ENCODE peak calls at places on chromosome 2, in four cellular contexts. G is mesendoderm, T is IMR-90, Q is H1. O is an unnamed sample.

GRCh38 chr2:39320162-39320561 is 76.4 kb upstream of the CDKL4 start:
- DNase-seq in Q (no peak), T (no peak), G (no peak), O (no peak)

GRCh38 chr2:204005940-204006721 is 69.6 kb downstream of the ICOS start:
- DNase-seq in T (no peak), Q (no peak), G (no peak), O (no peak)

GRCh38 chr2:237766334-237766733 is 32.2 kb upstream of the RBM44 start:
- DNase-seq in G (peak; percentile 60), T (peak; percentile 79), Q (peak; percentile 28), O (no peak)

GRCh38 chr2:224055101-224055500 is 16.0 kb upstream of the SERPINE2 start:
- DNase-seq in G (no peak), T (peak; percentile 30), Q (no peak), O (no peak)

GRCh38 chr2:174477772-174478171 is 9.1 kb downstream of the GPR155 start:
- DNase-seq in G (no peak), T (no peak), Q (no peak), O (no peak)

GRCh38 chr2:212977149-212977548 is 174.3 kb downstream of the IKZF2 start:
- DNase-seq in Q (no peak), T (no peak), G (no peak), O (no peak)

GRCh38 chr2:3709225-3709624 is 5.8 kb downstream of the DCDC2C start:
- DNase-seq in Q (no peak), G (no peak), T (no peak), O (no peak)

GRCh38 chr2:165891943-165892342 is 61.6 kb downstream of the TTC21B start:
- DNase-seq in T (peak; percentile 28), G (no peak), Q (no peak), O (no peak)

GRCh38 chr2:64405476-64406406 is 48.2 kb upstream of the LGALSL start:
- DNase-seq in G (no peak), T (peak; percentile 56), Q (no peak), O (no peak)

GRCh38 chr2:106095478-106096392 is 98.4 kb downstream of the UXS1 start:
- DNase-seq in G (no peak), Q (no peak), T (no peak), O (no peak)

GRCh38 chr2:136143603-136144451 is 25.9 kb upstream of the CXCR4 start:
- DNase-seq in T (no peak), G (no peak), Q (no peak), O (no peak)

GRCh38 chr2:179268277-179268935 is 3.8 kb upstream of the SESTD1 start:
- DNase-seq in T (peak; percentile 49), G (peak; percentile 65), Q (no peak), O (no peak)

GRCh38 chr2:120566331-120567035 is 169.2 kb upstream of the GLI2 start:
- DNase-seq in G (no peak), Q (no peak), T (peak; percentile 67), O (no peak)

GRCh38 chr2:207836526-207837133 is 66.9 kb upstream of the FZD5 start:
- DNase-seq in Q (peak; percentile 35), G (peak; percentile 50), T (no peak), O (no peak)

GRCh38 chr2:96205888-96206287 is 2.7 kb downstream of the STARD7 start:
- DNase-seq in T (peak; percentile 78), G (no peak), Q (no peak), O (no peak)

GRCh38 chr2:164205347-164205746 is 415.9 kb downstream of the GRB14 start:
- DNase-seq in Q (no peak), G (no peak), T (peak; percentile 80), O (no peak)

GRCh38 chr2:168135630-168136029 is 111.8 kb downstream of the STK39 start:
- DNase-seq in G (no peak), Q (no peak), T (peak; percentile 23), O (no peak)

GRCh38 chr2:168134485-168134884 is 112.9 kb downstream of the STK39 start:
- DNase-seq in G (no peak), T (no peak), Q (no peak), O (no peak)

GRCh38 chr2:168136392-168136977 is 110.9 kb downstream of the STK39 start:
- DNase-seq in T (peak; percentile 48), Q (no peak), G (peak; percentile 57), O (no peak)

GRCh38 chr2:168137510-168138180 is 109.8 kb downstream of the STK39 start:
- DNase-seq in T (no peak), Q (no peak), G (peak; percentile 87), O (no peak)

DNA sequence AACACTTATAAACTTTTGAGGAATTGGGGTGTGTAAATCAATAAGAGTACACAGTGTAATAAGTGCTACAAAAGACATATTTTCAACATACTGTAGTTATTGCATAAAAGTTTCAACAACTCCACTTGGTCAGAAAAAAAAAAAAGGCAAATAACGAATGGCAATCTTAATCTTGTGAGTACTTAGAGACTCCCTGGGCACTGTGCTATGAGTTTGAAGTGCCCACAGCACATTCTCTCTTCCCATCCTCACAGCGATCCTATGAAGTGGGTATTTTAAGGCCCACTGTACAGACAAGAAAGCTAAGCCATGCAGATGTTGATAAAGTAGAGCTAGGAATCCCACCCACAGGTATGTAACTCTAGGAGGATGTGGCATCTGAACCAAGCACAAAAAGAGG is 112.3 kb downstream of the STK39 start:
- DNase-seq in Q (no peak), G (no peak), T (no peak), O (no peak)
- H3K4me2 ChIP-seq in Q (no peak overlapping the region), G (no peak overlapping the region), T (peak overlapping the region; percentile 44), O (no peak overlapping the region)

GRCh38 chr2:23053580-23053979 is 331.4 kb upstream of the KLHL29 start:
- DNase-seq in G (no peak), T (no peak), Q (no peak), O (no peak)
- H4K5ac ChIP-seq in G (no peak overlapping the region), T (no peak overlapping the region), Q (no peak overlapping the region), O (no peak overlapping the region)

DNA sequence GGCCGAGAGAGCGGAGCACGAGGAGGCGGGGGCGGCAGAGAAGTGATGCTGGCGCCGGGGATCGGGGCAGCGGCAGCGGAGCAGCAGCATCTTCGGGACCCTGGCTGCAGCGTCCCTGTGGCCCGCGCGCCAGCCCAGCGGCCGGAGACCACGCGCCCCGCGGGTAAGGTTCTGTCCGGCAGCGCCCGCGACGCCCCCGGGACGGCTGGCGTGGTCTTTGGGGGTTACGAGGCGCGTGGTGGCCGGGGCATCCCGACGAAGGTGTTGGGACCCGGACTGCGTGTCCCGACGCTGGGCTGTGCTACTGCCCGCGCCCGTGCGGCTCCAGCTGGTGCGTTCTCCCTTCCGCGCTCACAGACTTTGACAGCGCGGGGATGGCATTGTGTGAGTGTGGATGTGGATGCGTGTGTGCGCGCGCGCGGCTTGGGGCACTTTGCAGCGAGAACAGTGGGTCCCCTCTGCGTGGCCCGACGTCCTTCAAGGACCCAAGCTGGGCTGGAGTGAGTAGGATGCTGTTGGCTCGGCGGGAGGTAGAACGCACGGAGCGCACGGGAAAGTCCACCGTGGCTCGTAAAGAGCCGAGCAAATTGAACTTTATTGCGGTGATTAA is 405.0 kb downstream of the XIRP2 start:
- DNase-seq in T (peak; percentile 16), Q (peak; percentile 66), G (peak; percentile 43), O (peak; percentile 38)
- H3K4me2 ChIP-seq in T (peak overlapping the region; percentile 88), Q (peak overlapping the region; percentile 91), G (peak overlapping the region; percentile 92), O (peak overlapping the region; percentile 68)

DNA sequence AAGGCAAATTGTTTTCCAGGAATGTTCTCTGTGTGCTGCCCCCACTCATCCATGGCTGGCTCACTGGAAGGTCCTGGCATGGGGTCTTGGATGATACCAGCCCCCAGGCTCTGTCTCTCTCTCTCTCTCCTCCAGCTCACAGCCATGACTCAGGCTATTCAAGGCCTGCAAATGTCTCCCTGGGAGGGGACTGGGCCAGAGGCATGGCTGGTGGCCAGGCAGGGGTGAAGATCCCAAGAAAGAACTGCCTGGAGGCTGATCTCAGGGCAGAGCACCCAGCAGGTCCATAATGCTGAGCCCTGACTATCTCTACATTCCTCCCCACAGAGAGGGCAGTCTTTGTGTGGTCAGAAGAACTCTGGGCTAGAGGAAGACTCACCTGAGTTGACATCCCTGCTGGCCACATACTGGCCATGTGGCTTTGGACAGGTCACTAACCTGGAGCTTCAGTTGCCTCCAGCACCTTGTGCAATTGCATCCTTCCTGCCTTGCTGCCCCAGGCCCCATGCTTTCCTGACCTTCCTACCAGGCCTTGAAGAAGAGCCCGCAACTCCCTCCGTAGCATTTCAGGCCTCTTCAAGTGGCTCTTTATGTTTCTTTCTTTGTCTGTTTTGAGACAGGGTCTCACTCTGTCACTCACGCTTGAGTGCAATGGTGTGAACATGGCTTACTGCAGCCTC is 150.4 kb downstream of the ZFP36L2 start:
- DNase-seq in Q (no peak), T (peak; percentile 86), G (peak; percentile 47), O (no peak)
- H4K5ac ChIP-seq in Q (no peak overlapping the region), T (peak overlapping the region; percentile 92), G (no peak overlapping the region), O (no peak overlapping the region)

O was measured in H9.